ENCODE peak calls at places on chromosomes 5 and 9, in seven cellular contexts. One of them, this sample, is unnamed.

GRCh38 chr5:180197016-180197702 is 11.9 kb downstream of the RASGEF1C start:
- DNase-seq in KBM-7: no peak
- DNase-seq in NCI-H2029: no peak
- DNase-seq in CMK: no peak
- DNase-seq in activated CD4-positive, alpha-beta T cell treated with anti-CD3 and anti-CD28 coated beads, Interleukin-2, amount 10 ng/mL, durations not matched to agents 7 days and 5 days: no peak
- DNase-seq in B cell: no peak
- DNase-seq in GM04504: no peak
- DNase-seq in this sample: no peak

GRCh38 chr5:122421379-122422081 is 109.5 kb downstream of the SNCAIP start:
- DNase-seq in KBM-7: no peak
- DNase-seq in NCI-H2029: no peak
- DNase-seq in CMK: peak
- DNase-seq in activated CD4-positive, alpha-beta T cell treated with anti-CD3 and anti-CD28 coated beads, Interleukin-2, amount 10 ng/mL, durations not matched to agents 7 days and 5 days: no peak
- DNase-seq in B cell: no peak
- DNase-seq in GM04504: no peak
- DNase-seq in this sample: no peak

GRCh38 chr5:111627862-111628261 is 115.5 kb upstream of the STARD4 start:
- DNase-seq in KBM-7: no peak
- DNase-seq in NCI-H2029: no peak
- DNase-seq in CMK: no peak
- DNase-seq in activated CD4-positive, alpha-beta T cell treated with anti-CD3 and anti-CD28 coated beads, Interleukin-2, amount 10 ng/mL, durations not matched to agents 7 days and 5 days: no peak
- DNase-seq in B cell: no peak
- DNase-seq in GM04504: no peak
- DNase-seq in this sample: no peak

GRCh38 chr5:164051745-164052144 is 546.3 kb downstream of the MAT2B start:
- DNase-seq in KBM-7: no peak
- DNase-seq in NCI-H2029: no peak
- DNase-seq in CMK: no peak
- DNase-seq in activated CD4-positive, alpha-beta T cell treated with anti-CD3 and anti-CD28 coated beads, Interleukin-2, amount 10 ng/mL, durations not matched to agents 7 days and 5 days: no peak
- DNase-seq in B cell: no peak
- DNase-seq in GM04504: no peak
- DNase-seq in this sample: no peak

GRCh38 chr9:34500623-34501267 is 22.0 kb downstream of the ENHO start:
- DNase-seq in KBM-7: peak
- DNase-seq in NCI-H2029: peak
- DNase-seq in CMK: peak
- DNase-seq in activated CD4-positive, alpha-beta T cell treated with anti-CD3 and anti-CD28 coated beads, Interleukin-2, amount 10 ng/mL, durations not matched to agents 7 days and 5 days: peak
- DNase-seq in B cell: peak
- DNase-seq in GM04504: no peak
- DNase-seq in this sample: peak

GRCh38 chr9:96015876-96016686 is 140.6 kb downstream of the ERCC6L2 start:
- DNase-seq in KBM-7: peak
- DNase-seq in NCI-H2029: no peak
- DNase-seq in CMK: no peak
- DNase-seq in activated CD4-positive, alpha-beta T cell treated with anti-CD3 and anti-CD28 coated beads, Interleukin-2, amount 10 ng/mL, durations not matched to agents 7 days and 5 days: peak
- DNase-seq in B cell: no peak
- DNase-seq in GM04504: no peak
- DNase-seq in this sample: peak

GRCh38 chr9:133524679-133525228 is at the start of gene MYMK:
- DNase-seq in KBM-7: no peak
- DNase-seq in NCI-H2029: no peak
- DNase-seq in CMK: no peak
- DNase-seq in activated CD4-positive, alpha-beta T cell treated with anti-CD3 and anti-CD28 coated beads, Interleukin-2, amount 10 ng/mL, durations not matched to agents 7 days and 5 days: no peak
- DNase-seq in B cell: no peak
- DNase-seq in GM04504: no peak
- DNase-seq in this sample: no peak

GRCh38 chr5:151041577-151042268 is 21.3 kb downstream of the GPX3 start:
- DNase-seq in KBM-7: no peak
- DNase-seq in NCI-H2029: no peak
- DNase-seq in CMK: no peak
- DNase-seq in activated CD4-positive, alpha-beta T cell treated with anti-CD3 and anti-CD28 coated beads, Interleukin-2, amount 10 ng/mL, durations not matched to agents 7 days and 5 days: no peak
- DNase-seq in B cell: no peak
- DNase-seq in GM04504: no peak
- DNase-seq in this sample: no peak

GRCh38 chr9:23015557-23015956 is 568.9 kb downstream of the DMRTA1 start:
- DNase-seq in KBM-7: no peak
- DNase-seq in NCI-H2029: no peak
- DNase-seq in CMK: no peak
- DNase-seq in activated CD4-positive, alpha-beta T cell treated with anti-CD3 and anti-CD28 coated beads, Interleukin-2, amount 10 ng/mL, durations not matched to agents 7 days and 5 days: no peak
- DNase-seq in B cell: no peak
- DNase-seq in GM04504: no peak
- DNase-seq in this sample: no peak

GRCh38 chr5:134086215-134086942 is 28.1 kb upstream of the TCF7 start:
- DNase-seq in KBM-7: no peak
- DNase-seq in NCI-H2029: no peak
- DNase-seq in CMK: no peak
- DNase-seq in activated CD4-positive, alpha-beta T cell treated with anti-CD3 and anti-CD28 coated beads, Interleukin-2, amount 10 ng/mL, durations not matched to agents 7 days and 5 days: no peak
- DNase-seq in B cell: no peak
- DNase-seq in GM04504: no peak
- DNase-seq in this sample: no peak

GRCh38 chr9:33817327-33818166 is 587 bp downstream of the UBE2R2 start:
- DNase-seq in KBM-7: peak
- DNase-seq in NCI-H2029: peak
- DNase-seq in CMK: peak
- DNase-seq in activated CD4-positive, alpha-beta T cell treated with anti-CD3 and anti-CD28 coated beads, Interleukin-2, amount 10 ng/mL, durations not matched to agents 7 days and 5 days: peak
- DNase-seq in B cell: peak
- DNase-seq in GM04504: no peak
- DNase-seq in this sample: peak

GRCh38 chr5:66143473-66144073 is 527 bp upstream of the SREK1 start:
- DNase-seq in KBM-7: no peak
- DNase-seq in NCI-H2029: no peak
- DNase-seq in CMK: no peak
- DNase-seq in activated CD4-positive, alpha-beta T cell treated with anti-CD3 and anti-CD28 coated beads, Interleukin-2, amount 10 ng/mL, durations not matched to agents 7 days and 5 days: no peak
- DNase-seq in B cell: no peak
- DNase-seq in GM04504: no peak
- DNase-seq in this sample: no peak

GRCh38 chr9:35074791-35075190 is 2.4 kb upstream of the VCP start:
- DNase-seq in KBM-7: no peak
- DNase-seq in NCI-H2029: no peak
- DNase-seq in CMK: no peak
- DNase-seq in activated CD4-positive, alpha-beta T cell treated with anti-CD3 and anti-CD28 coated beads, Interleukin-2, amount 10 ng/mL, durations not matched to agents 7 days and 5 days: no peak
- DNase-seq in B cell: no peak
- DNase-seq in GM04504: no peak
- DNase-seq in this sample: no peak

GRCh38 chr5:39518516-39518915 is 93.7 kb upstream of the DAB2 start:
- DNase-seq in KBM-7: no peak
- DNase-seq in NCI-H2029: no peak
- DNase-seq in CMK: no peak
- DNase-seq in activated CD4-positive, alpha-beta T cell treated with anti-CD3 and anti-CD28 coated beads, Interleukin-2, amount 10 ng/mL, durations not matched to agents 7 days and 5 days: no peak
- DNase-seq in B cell: no peak
- DNase-seq in GM04504: peak
- DNase-seq in this sample: no peak

GRCh38 chr9:136484153-136485048 is 1.6 kb upstream of the SEC16A start:
- DNase-seq in KBM-7: no peak
- DNase-seq in NCI-H2029: peak
- DNase-seq in CMK: no peak
- DNase-seq in activated CD4-positive, alpha-beta T cell treated with anti-CD3 and anti-CD28 coated beads, Interleukin-2, amount 10 ng/mL, durations not matched to agents 7 days and 5 days: no peak
- DNase-seq in B cell: peak
- DNase-seq in GM04504: no peak
- DNase-seq in this sample: no peak

GRCh38 chr9:37617837-37618236 is 25.4 kb upstream of the TOMM5 start:
- DNase-seq in KBM-7: no peak
- DNase-seq in NCI-H2029: no peak
- DNase-seq in CMK: no peak
- DNase-seq in activated CD4-positive, alpha-beta T cell treated with anti-CD3 and anti-CD28 coated beads, Interleukin-2, amount 10 ng/mL, durations not matched to agents 7 days and 5 days: no peak
- DNase-seq in B cell: no peak
- DNase-seq in GM04504: peak
- DNase-seq in this sample: no peak

GRCh38 chr5:59813761-59814562 is 79.6 kb downstream of the PDE4D start:
- DNase-seq in KBM-7: peak
- DNase-seq in NCI-H2029: peak
- DNase-seq in CMK: peak
- DNase-seq in activated CD4-positive, alpha-beta T cell treated with anti-CD3 and anti-CD28 coated beads, Interleukin-2, amount 10 ng/mL, durations not matched to agents 7 days and 5 days: peak
- DNase-seq in B cell: peak
- DNase-seq in GM04504: no peak
- DNase-seq in this sample: peak

GRCh38 chr9:136230773-136231172 is 14.8 kb downstream of the QSOX2 start:
- DNase-seq in KBM-7: no peak
- DNase-seq in NCI-H2029: no peak
- DNase-seq in CMK: no peak
- DNase-seq in activated CD4-positive, alpha-beta T cell treated with anti-CD3 and anti-CD28 coated beads, Interleukin-2, amount 10 ng/mL, durations not matched to agents 7 days and 5 days: no peak
- DNase-seq in B cell: no peak
- DNase-seq in GM04504: no peak
- DNase-seq in this sample: no peak

GRCh38 chr5:153896117-153896516 is 142.6 kb downstream of the FAM114A2 start:
- DNase-seq in KBM-7: no peak
- DNase-seq in NCI-H2029: no peak
- DNase-seq in CMK: no peak
- DNase-seq in activated CD4-positive, alpha-beta T cell treated with anti-CD3 and anti-CD28 coated beads, Interleukin-2, amount 10 ng/mL, durations not matched to agents 7 days and 5 days: no peak
- DNase-seq in B cell: no peak
- DNase-seq in GM04504: no peak
- DNase-seq in this sample: no peak